ENCODE peak calls at places on chromosomes 16 and 17, in nine cellular contexts. One of them, this sample, is unnamed.

GRCh38 chr17:2594657-2595085 is 1.2 kb downstream of the PAFAH1B1 start:
- DNase-seq in HFF-Myc: no peak
- DNase-seq in AG04450: no peak
- DNase-seq in Calu3: no peak
- DNase-seq in sigmoid colon: no peak
- DNase-seq in BJ: no peak
- DNase-seq in fibroblast of villous mesenchyme: no peak
- DNase-seq in AG09319: no peak
- DNase-seq in mammary epithelial cell: no peak
- DNase-seq in this sample: peak; percentile 11

GRCh38 chr17:4573682-4574081 is 10.6 kb upstream of the SMTNL2 start:
- DNase-seq in HFF-Myc: no peak
- DNase-seq in AG09319: no peak
- DNase-seq in BJ: no peak
- DNase-seq in fibroblast of villous mesenchyme: no peak
- DNase-seq in AG04450: no peak
- DNase-seq in sigmoid colon: no peak
- DNase-seq in mammary epithelial cell: peak; percentile 67
- DNase-seq in Calu3: no peak
- DNase-seq in this sample: peak; percentile 71

GRCh38 chr17:12118617-12119016 is 97.9 kb downstream of the MAP2K4 start:
- DNase-seq in AG04450: no peak
- DNase-seq in HFF-Myc: no peak
- DNase-seq in AG09319: no peak
- DNase-seq in mammary epithelial cell: peak; percentile 43
- DNase-seq in BJ: no peak
- DNase-seq in Calu3: no peak
- DNase-seq in sigmoid colon: no peak
- DNase-seq in fibroblast of villous mesenchyme: no peak
- DNase-seq in this sample: no peak

GRCh38 chr17:9842057-9842758 is 16.5 kb downstream of the GLP2R start:
- DNase-seq in sigmoid colon: peak; percentile 95
- DNase-seq in AG09319: no peak
- DNase-seq in mammary epithelial cell: no peak
- DNase-seq in fibroblast of villous mesenchyme: peak; percentile 89
- DNase-seq in HFF-Myc: no peak
- DNase-seq in BJ: peak; percentile 6
- DNase-seq in AG04450: no peak
- DNase-seq in Calu3: no peak
- DNase-seq in this sample: no peak

GRCh38 chr17:61018938-61019337 is 341.3 kb downstream of the BCAS3 start:
- DNase-seq in mammary epithelial cell: no peak
- DNase-seq in Calu3: no peak
- DNase-seq in sigmoid colon: no peak
- DNase-seq in AG09319: no peak
- DNase-seq in fibroblast of villous mesenchyme: no peak
- DNase-seq in AG04450: no peak
- DNase-seq in HFF-Myc: no peak
- DNase-seq in BJ: no peak
- DNase-seq in this sample: no peak

GRCh38 chr17:80374732-80375118 is 40.2 kb upstream of the ENDOV start:
- DNase-seq in Calu3: no peak
- DNase-seq in BJ: no peak
- DNase-seq in AG04450: no peak
- DNase-seq in mammary epithelial cell: no peak
- DNase-seq in AG09319: no peak
- DNase-seq in HFF-Myc: no peak
- DNase-seq in sigmoid colon: no peak
- DNase-seq in fibroblast of villous mesenchyme: no peak
- DNase-seq in this sample: no peak

GRCh38 chr16:57470683-57471082 is 8.2 kb downstream of the POLR2C start:
- DNase-seq in sigmoid colon: no peak
- DNase-seq in HFF-Myc: no peak
- DNase-seq in BJ: no peak
- DNase-seq in AG09319: no peak
- DNase-seq in Calu3: peak; percentile 43
- DNase-seq in mammary epithelial cell: no peak
- DNase-seq in AG04450: no peak
- DNase-seq in fibroblast of villous mesenchyme: peak; percentile 58
- DNase-seq in this sample: no peak

GRCh38 chr16:4800290-4801041 is 2.0 kb downstream of the ROGDI start:
- DNase-seq in mammary epithelial cell: peak; percentile 65
- DNase-seq in HFF-Myc: no peak
- DNase-seq in Calu3: no peak
- DNase-seq in sigmoid colon: no peak
- DNase-seq in AG09319: no peak
- DNase-seq in BJ: no peak
- DNase-seq in fibroblast of villous mesenchyme: no peak
- DNase-seq in AG04450: no peak
- DNase-seq in this sample: peak; percentile 56

GRCh38 chr17:2068589-2069051 is 13.7 kb downstream of the HIC1 start:
- DNase-seq in mammary epithelial cell: no peak
- DNase-seq in BJ: no peak
- DNase-seq in fibroblast of villous mesenchyme: peak; percentile 89
- DNase-seq in sigmoid colon: no peak
- DNase-seq in Calu3: no peak
- DNase-seq in AG04450: no peak
- DNase-seq in AG09319: no peak
- DNase-seq in HFF-Myc: no peak
- DNase-seq in this sample: no peak

GRCh38 chr16:10749680-10750035 is 6.0 kb downstream of the NUBP1 start:
- DNase-seq in mammary epithelial cell: peak; percentile 57
- DNase-seq in fibroblast of villous mesenchyme: no peak
- DNase-seq in HFF-Myc: no peak
- DNase-seq in sigmoid colon: no peak
- DNase-seq in AG09319: no peak
- DNase-seq in BJ: no peak
- DNase-seq in AG04450: no peak
- DNase-seq in Calu3: no peak
- DNase-seq in this sample: no peak

GRCh38 chr17:78506454-78507309 is 70.5 kb downstream of the DNAH17 start:
- DNase-seq in mammary epithelial cell: no peak
- DNase-seq in AG04450: no peak
- DNase-seq in HFF-Myc: no peak
- DNase-seq in Calu3: no peak
- DNase-seq in fibroblast of villous mesenchyme: no peak
- DNase-seq in AG09319: no peak
- DNase-seq in sigmoid colon: no peak
- DNase-seq in BJ: no peak
- DNase-seq in this sample: no peak

GRCh38 chr17:65294184-65294719 is 157.1 kb downstream of the RGS9 start:
- DNase-seq in BJ: no peak
- DNase-seq in sigmoid colon: peak; percentile 76
- DNase-seq in AG04450: peak; percentile 46
- DNase-seq in mammary epithelial cell: peak; percentile 28
- DNase-seq in Calu3: peak; percentile 50
- DNase-seq in HFF-Myc: peak; percentile 44
- DNase-seq in AG09319: peak; percentile 42
- DNase-seq in fibroblast of villous mesenchyme: peak; percentile 70
- DNase-seq in this sample: peak; percentile 73

GRCh38 chr17:31654936-31655335 is 204.1 kb downstream of the COPRS start:
- DNase-seq in Calu3: peak; percentile 58
- DNase-seq in AG09319: no peak
- DNase-seq in sigmoid colon: no peak
- DNase-seq in AG04450: no peak
- DNase-seq in fibroblast of villous mesenchyme: no peak
- DNase-seq in mammary epithelial cell: peak; percentile 90
- DNase-seq in HFF-Myc: no peak
- DNase-seq in BJ: no peak
- DNase-seq in this sample: no peak

GRCh38 chr16:83802135-83802534 is 5.6 kb upstream of the HSBP1 start:
- DNase-seq in sigmoid colon: no peak
- DNase-seq in AG04450: peak; percentile 33
- DNase-seq in Calu3: peak; percentile 24
- DNase-seq in AG09319: peak; percentile 78
- DNase-seq in mammary epithelial cell: peak; percentile 78
- DNase-seq in fibroblast of villous mesenchyme: peak; percentile 74
- DNase-seq in HFF-Myc: peak; percentile 56
- DNase-seq in BJ: peak; percentile 73
- DNase-seq in this sample: no peak

GRCh38 chr16:10552998-10553491 is 27.4 kb downstream of the EMP2 start:
- DNase-seq in sigmoid colon: no peak
- DNase-seq in Calu3: no peak
- DNase-seq in fibroblast of villous mesenchyme: peak; percentile 33
- DNase-seq in AG09319: no peak
- DNase-seq in AG04450: no peak
- DNase-seq in BJ: no peak
- DNase-seq in HFF-Myc: no peak
- DNase-seq in mammary epithelial cell: no peak
- DNase-seq in this sample: peak; percentile 89

GRCh38 chr17:4764612-4765011 is 7.1 kb upstream of the TM4SF5 start:
- DNase-seq in BJ: no peak
- DNase-seq in sigmoid colon: no peak
- DNase-seq in HFF-Myc: no peak
- DNase-seq in fibroblast of villous mesenchyme: no peak
- DNase-seq in mammary epithelial cell: no peak
- DNase-seq in AG04450: no peak
- DNase-seq in Calu3: no peak
- DNase-seq in AG09319: no peak
- DNase-seq in this sample: no peak

GRCh38 chr17:42623732-42624596 is 14.5 kb downstream of the TUBG1 start:
- DNase-seq in sigmoid colon: no peak
- DNase-seq in fibroblast of villous mesenchyme: no peak
- DNase-seq in AG09319: no peak
- DNase-seq in HFF-Myc: no peak
- DNase-seq in mammary epithelial cell: peak; percentile 77
- DNase-seq in Calu3: peak; percentile 55
- DNase-seq in AG04450: no peak
- DNase-seq in BJ: no peak
- DNase-seq in this sample: no peak

GRCh38 chr17:5587431-5588032 is 3.2 kb upstream of the NLRP1 start:
- DNase-seq in mammary epithelial cell: peak; percentile 62
- DNase-seq in sigmoid colon: no peak
- DNase-seq in HFF-Myc: peak; percentile 52
- DNase-seq in AG04450: peak; percentile 61
- DNase-seq in AG09319: no peak
- DNase-seq in fibroblast of villous mesenchyme: peak; percentile 80
- DNase-seq in Calu3: peak; percentile 33
- DNase-seq in BJ: no peak
- DNase-seq in this sample: peak; percentile 73

GRCh38 chr16:23435500-23435899 is 17.5 kb downstream of the COG7 start:
- DNase-seq in fibroblast of villous mesenchyme: peak; percentile 45
- DNase-seq in Calu3: peak; percentile 79
- DNase-seq in sigmoid colon: peak; percentile 74
- DNase-seq in mammary epithelial cell: peak; percentile 34
- DNase-seq in HFF-Myc: no peak
- DNase-seq in AG04450: no peak
- DNase-seq in AG09319: no peak
- DNase-seq in BJ: no peak
- DNase-seq in this sample: peak; percentile 74

GRCh38 chr17:57632294-57632693 is 112.8 kb downstream of the CCDC182 start:
- DNase-seq in sigmoid colon: no peak
- DNase-seq in AG09319: no peak
- DNase-seq in BJ: no peak
- DNase-seq in Calu3: no peak
- DNase-seq in mammary epithelial cell: no peak
- DNase-seq in fibroblast of villous mesenchyme: no peak
- DNase-seq in HFF-Myc: no peak
- DNase-seq in AG04450: no peak
- DNase-seq in this sample: no peak
- TF ChIP-seq CTCF in sigmoid colon: no peak
- TF ChIP-seq CTCF in AG09319: no peak
- TF ChIP-seq CTCF in BJ: no peak
- TF ChIP-seq CTCF in Calu3: no peak
- TF ChIP-seq CTCF in mammary epithelial cell: no peak
- TF ChIP-seq CTCF in fibroblast of villous mesenchyme: no peak
- TF ChIP-seq CTCF in HFF-Myc: no peak
- TF ChIP-seq CTCF in AG04450: no peak
- TF ChIP-seq CTCF in this sample: no peak

GRCh38 chr16:13767215-13767614 is 152.7 kb upstream of the ERCC4 start:
- DNase-seq in Calu3: no peak
- DNase-seq in fibroblast of villous mesenchyme: no peak
- DNase-seq in sigmoid colon: no peak
- DNase-seq in AG09319: no peak
- DNase-seq in HFF-Myc: no peak
- DNase-seq in mammary epithelial cell: no peak
- DNase-seq in BJ: no peak
- DNase-seq in AG04450: no peak
- DNase-seq in this sample: no peak
- TF ChIP-seq CTCF in Calu3: no peak
- TF ChIP-seq CTCF in fibroblast of villous mesenchyme: no peak
- TF ChIP-seq CTCF in sigmoid colon: no peak
- TF ChIP-seq CTCF in AG09319: no peak
- TF ChIP-seq CTCF in HFF-Myc: no peak
- TF ChIP-seq CTCF in mammary epithelial cell: no peak
- TF ChIP-seq CTCF in BJ: no peak
- TF ChIP-seq CTCF in AG04450: no peak
- TF ChIP-seq CTCF in this sample: no peak

GRCh38 chr17:40726919-40727318 is 23.4 kb upstream of the KRT24 start:
- DNase-seq in sigmoid colon: no peak
- DNase-seq in BJ: no peak
- DNase-seq in AG09319: no peak
- DNase-seq in fibroblast of villous mesenchyme: peak; percentile 9
- DNase-seq in mammary epithelial cell: no peak
- DNase-seq in AG04450: no peak
- DNase-seq in Calu3: peak; percentile 45
- DNase-seq in HFF-Myc: no peak
- DNase-seq in this sample: no peak
- TF ChIP-seq CTCF in sigmoid colon: no peak
- TF ChIP-seq CTCF in BJ: peak; percentile 40
- TF ChIP-seq CTCF in AG09319: peak; percentile 19
- TF ChIP-seq CTCF in fibroblast of villous mesenchyme: peak; percentile 34
- TF ChIP-seq CTCF in mammary epithelial cell: peak; percentile 19
- TF ChIP-seq CTCF in AG04450: peak; percentile 36
- TF ChIP-seq CTCF in Calu3: no peak
- TF ChIP-seq CTCF in HFF-Myc: no peak
- TF ChIP-seq CTCF in this sample: no peak

GRCh38 chr16:3097266-3097665 is 1.8 kb downstream of the ZSCAN10 start:
- DNase-seq in sigmoid colon: no peak
- DNase-seq in mammary epithelial cell: no peak
- DNase-seq in AG04450: no peak
- DNase-seq in BJ: no peak
- DNase-seq in Calu3: no peak
- DNase-seq in HFF-Myc: no peak
- DNase-seq in fibroblast of villous mesenchyme: no peak
- DNase-seq in AG09319: no peak
- DNase-seq in this sample: no peak

GRCh38 chr16:3095869-3096268 is 3.2 kb downstream of the ZSCAN10 start:
- DNase-seq in Calu3: no peak
- DNase-seq in sigmoid colon: no peak
- DNase-seq in AG09319: no peak
- DNase-seq in AG04450: no peak
- DNase-seq in BJ: no peak
- DNase-seq in fibroblast of villous mesenchyme: no peak
- DNase-seq in HFF-Myc: no peak
- DNase-seq in mammary epithelial cell: no peak
- DNase-seq in this sample: peak; percentile 90

GRCh38 chr16:3092501-3092991 is 6.5 kb downstream of the ZSCAN10 start:
- DNase-seq in AG04450: no peak
- DNase-seq in sigmoid colon: no peak
- DNase-seq in AG09319: no peak
- DNase-seq in mammary epithelial cell: no peak
- DNase-seq in HFF-Myc: no peak
- DNase-seq in Calu3: no peak
- DNase-seq in fibroblast of villous mesenchyme: no peak
- DNase-seq in BJ: no peak
- DNase-seq in this sample: no peak

GRCh38 chr16:3096362-3096761 is 2.7 kb downstream of the ZSCAN10 start:
- DNase-seq in HFF-Myc: no peak
- DNase-seq in mammary epithelial cell: no peak
- DNase-seq in AG04450: no peak
- DNase-seq in sigmoid colon: no peak
- DNase-seq in fibroblast of villous mesenchyme: no peak
- DNase-seq in AG09319: no peak
- DNase-seq in Calu3: no peak
- DNase-seq in BJ: no peak
- DNase-seq in this sample: no peak

GRCh38 chr16:3094289-3095027 is 4.6 kb downstream of the ZSCAN10 start:
- DNase-seq in HFF-Myc: no peak
- DNase-seq in AG04450: no peak
- DNase-seq in Calu3: peak; percentile 46
- DNase-seq in BJ: no peak
- DNase-seq in AG09319: no peak
- DNase-seq in sigmoid colon: no peak
- DNase-seq in fibroblast of villous mesenchyme: peak; percentile 57
- DNase-seq in mammary epithelial cell: peak; percentile 37
- DNase-seq in this sample: peak; percentile 78
- TF ChIP-seq CTCF in HFF-Myc: peak; percentile 64
- TF ChIP-seq CTCF in AG04450: peak; percentile 50
- TF ChIP-seq CTCF in Calu3: peak; percentile 61
- TF ChIP-seq CTCF in BJ: peak; percentile 56
- TF ChIP-seq CTCF in AG09319: peak; percentile 42
- TF ChIP-seq CTCF in sigmoid colon: no peak
- TF ChIP-seq CTCF in fibroblast of villous mesenchyme: peak; percentile 76
- TF ChIP-seq CTCF in mammary epithelial cell: peak; percentile 68
- TF ChIP-seq CTCF in this sample: peak; percentile 41

This sample was measured in GM13976.